ENCODE peak calls at places on chromosomes 11 and 22, in five cellular contexts. Z is ascending aorta, W is sigmoid colon, Y is glutamatergic neuron, R is NCI-H187. N is an unnamed sample.

GRCh38 chr11:66617148-66617814 is 851 bp downstream of the RBM14 start:
- DNase-seq in Z (peak), W (peak), Y (no peak), R (no peak), N (no peak)

GRCh38 chr22:20040801-20041200 is 19.9 kb downstream of the TANGO2 start:
- DNase-seq in Z (no peak), W (no peak), Y (no peak), R (no peak), N (no peak)

GRCh38 chr11:78205256-78205655 is 16.5 kb downstream of the USP35 start:
- DNase-seq in Z (no peak), W (peak), Y (no peak), R (no peak), N (no peak)

GRCh38 chr11:64152841-64153691 is 12.8 kb downstream of the MACROD1 start:
- DNase-seq in Z (no peak), W (peak), Y (peak), R (no peak), N (peak)

GRCh38 chr22:42855726-42856125 is 1.3 kb downstream of the ARFGAP3 start:
- DNase-seq in Z (no peak), W (no peak), Y (no peak), R (no peak), N (no peak)

GRCh38 chr11:83002047-83002446 is 69.7 kb downstream of the RAB30 start:
- DNase-seq in Z (no peak), W (no peak), Y (no peak), R (no peak), N (no peak)

GRCh38 chr11:122756417-122756816 is 81.9 kb upstream of the CRTAM start:
- DNase-seq in Z (peak), W (peak), Y (no peak), R (no peak), N (no peak)

GRCh38 chr11:117837791-117838190 is 13.2 kb upstream of the FXYD2 start:
- DNase-seq in Z (no peak), W (peak), Y (peak), R (no peak), N (no peak)

GRCh38 chr22:46148336-46148735 is 2.0 kb upstream of the PPARA start:
- DNase-seq in Z (no peak), W (no peak), Y (no peak), R (no peak), N (no peak)